ENCODE peak calls at places on chromosome 1, in five cellular contexts. Q is endodermal cell, F is hepatocyte, J is upper lobe of right lung, G is H9. D is an unnamed sample.

GRCh38 chr1:172351761-172352161 is 68.7 kb upstream of the C1orf105 start:
- DNase-seq in G (no peak), F (no peak), J (no peak), Q (no peak), D (peak; percentile 15)

GRCh38 chr1:233094691-233095090 is 144.3 kb downstream of the NTPCR start:
- DNase-seq in G (no peak), F (no peak), Q (no peak), J (no peak), D (no peak)

GRCh38 chr1:92907949-92908684 is 53.1 kb downstream of the DIPK1A start:
- DNase-seq in G (no peak), F (no peak), Q (no peak), J (no peak), D (no peak)

GRCh38 chr1:219304227-219305226 is 130.8 kb downstream of the LYPLAL1 start:
- DNase-seq in G (no peak), Q (no peak), F (no peak), J (no peak), D (no peak)

GRCh38 chr1:18293291-18293690 is 185.7 kb downstream of the IGSF21 start:
- DNase-seq in J (no peak), G (no peak), Q (no peak), F (no peak), D (no peak)

GRCh38 chr1:12405325-12406217 is 175.7 kb downstream of the VPS13D start:
- DNase-seq in F (peak; percentile 22), J (no peak), G (no peak), Q (peak; percentile 57), D (peak; percentile 69)

GRCh38 chr1:224106568-224107281 is 7.2 kb upstream of the FBXO28 start:
- DNase-seq in J (no peak), G (peak; percentile 67), Q (peak; percentile 73), F (peak; percentile 60), D (peak; percentile 66)

GRCh38 chr1:93965888-93966287 is 56.7 kb upstream of the GCLM start:
- DNase-seq in F (no peak), G (no peak), J (no peak), Q (no peak), D (no peak)

GRCh38 chr1:246503341-246503740 is 3.7 kb downstream of the SMYD3 start:
- DNase-seq in J (no peak), F (no peak), Q (no peak), G (no peak), D (no peak)

GRCh38 chr1:41400235-41400634 is 39.0 kb downstream of the FOXO6 start:
- DNase-seq in J (no peak), Q (no peak), F (no peak), G (no peak), D (no peak)

GRCh38 chr1:205523261-205523890 is 18.9 kb downstream of the CDK18 start:
- DNase-seq in J (no peak), G (no peak), F (no peak), Q (no peak), D (peak; percentile 76)
- H3K27ac ChIP-seq in J (no peak overlapping the region), G (no peak overlapping the region), F (no peak overlapping the region), Q (no peak overlapping the region), D (no peak overlapping the region)

DNA sequence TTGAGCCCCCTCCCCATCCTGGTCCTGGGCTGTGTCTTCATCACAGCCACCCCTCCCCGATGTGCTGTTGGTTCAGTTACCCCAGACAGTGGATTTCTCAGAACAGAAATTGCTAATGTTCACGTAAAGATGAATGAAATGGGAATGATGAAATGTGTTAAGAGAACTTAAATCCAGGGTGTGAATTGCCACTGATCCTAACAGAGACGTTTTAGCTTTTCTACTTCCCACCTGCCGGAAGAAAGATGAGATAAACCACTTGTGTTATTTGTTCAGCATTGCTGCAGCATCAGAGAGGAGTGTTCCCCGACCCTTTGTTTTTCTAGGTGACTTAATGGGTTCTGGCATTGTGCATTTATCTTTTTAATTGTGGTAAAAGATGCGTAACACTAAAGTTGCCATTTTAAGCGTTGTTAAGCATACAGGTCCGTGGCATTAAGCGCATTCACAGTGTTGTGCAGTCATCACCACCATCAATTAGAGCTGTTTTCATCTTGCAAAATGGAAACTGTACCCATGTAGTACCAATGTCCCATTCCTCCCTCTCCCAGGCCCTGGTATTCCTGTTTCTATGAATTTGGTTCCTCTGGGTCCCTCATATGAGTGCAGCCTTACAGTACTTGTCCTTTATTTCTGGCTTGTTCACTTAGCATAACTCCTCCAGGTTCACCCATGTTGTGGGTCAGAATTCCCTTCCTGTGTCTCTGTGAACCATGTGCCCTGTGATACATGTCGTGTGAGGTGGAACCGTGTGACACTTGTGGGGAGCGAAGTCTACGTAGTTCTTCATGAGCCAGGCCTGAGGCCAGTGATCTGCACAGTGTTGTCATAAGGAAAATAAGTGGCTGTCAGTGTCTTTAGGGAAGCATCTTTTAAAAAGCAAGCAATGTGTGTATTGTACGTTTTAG is 122.5 kb downstream of the GALNT2 start:
- DNase-seq in Q (no peak), F (no peak), J (no peak), G (no peak), D (no peak)
- H3K27ac ChIP-seq in Q (no peak overlapping the region), F (no peak overlapping the region), J (no peak overlapping the region), G (no peak overlapping the region), D (no peak overlapping the region)

GRCh38 chr1:200740291-200741212 is 1.9 kb downstream of the CAMSAP2 start:
- DNase-seq in F (no peak), J (no peak), G (no peak), Q (no peak), D (no peak)
- H3K27ac ChIP-seq in F (peak overlapping the region; percentile 100), J (peak overlapping the region; percentile 99), G (no peak overlapping the region), Q (no peak overlapping the region), D (no peak overlapping the region)

DNA sequence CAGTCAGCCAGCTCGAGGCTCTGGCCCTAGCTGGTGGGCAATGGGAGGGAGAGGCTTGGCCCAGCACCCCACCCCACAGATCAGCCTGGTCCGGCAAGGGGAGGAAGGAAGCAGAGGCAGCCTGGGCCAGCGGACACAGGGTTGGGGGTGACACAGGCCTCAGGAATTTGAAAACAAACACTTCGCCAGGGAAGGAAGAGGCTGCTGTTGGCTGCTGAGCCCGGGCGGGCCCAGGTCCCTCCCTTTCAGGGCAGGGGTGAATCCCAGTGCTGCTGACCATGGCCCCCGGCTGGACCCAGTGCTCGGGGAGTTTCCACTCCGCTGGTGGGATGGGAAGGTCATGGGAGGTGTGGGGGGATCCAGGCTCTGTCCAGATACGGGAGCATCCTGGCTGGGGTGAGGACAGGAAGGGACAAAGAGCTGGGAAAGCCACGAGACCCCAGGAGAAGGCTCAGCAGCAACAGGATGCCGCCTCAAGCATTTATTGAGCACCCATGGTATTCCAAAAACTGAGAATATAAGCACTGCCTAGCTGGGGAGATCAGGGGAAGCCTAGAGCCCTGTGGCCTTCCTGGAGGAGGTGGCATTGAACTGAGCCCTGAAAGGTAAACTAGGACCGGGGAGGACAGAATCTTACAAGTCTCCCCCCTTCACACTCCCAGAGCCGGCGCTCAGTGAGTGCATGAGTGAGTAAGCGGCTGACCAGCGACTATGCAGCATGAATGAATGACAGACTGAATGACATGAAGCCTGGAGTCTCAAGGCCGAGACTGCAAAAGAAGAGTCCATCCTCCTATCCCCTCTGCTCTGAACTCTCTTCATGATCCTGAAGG is 26.2 kb upstream of the EPHA2 start:
- DNase-seq in J (peak; percentile 90), Q (peak; percentile 96), F (peak; percentile 91), G (peak; percentile 93), D (no peak)
- H3K27ac ChIP-seq in J (peak overlapping the region; percentile 85), Q (peak overlapping the region; percentile 68), F (peak overlapping the region; percentile 92), G (no peak overlapping the region), D (no peak overlapping the region)

D was measured in small intestine.